ENCODE peak calls at places on chromosomes 6 and 20, in five cellular contexts. One of them, this sample, is unnamed. For H3K9me3, the result is how much of the 10 kb centered on the place peaks cover.

GRCh38 chr6:126696921-126697693 is 357.2 kb downstream of the CENPW start:
- DNase-seq in uterus: no peak
- DNase-seq in stomach: no peak
- DNase-seq in CD8-positive, alpha-beta T cell: no peak
- DNase-seq in CD8-positive, alpha-beta memory T cell: no peak
- DNase-seq in this sample: no peak

GRCh38 chr20:64238851-64239387 is 16.6 kb upstream of the PCMTD2 start:
- DNase-seq in stomach: no peak
- DNase-seq in CD8-positive, alpha-beta memory T cell: no peak
- DNase-seq in CD8-positive, alpha-beta T cell: no peak
- DNase-seq in uterus: no peak
- DNase-seq in this sample: no peak

GRCh38 chr20:58023346-58023745 is 205.1 kb downstream of the ANKRD60 start:
- DNase-seq in stomach: no peak
- DNase-seq in CD8-positive, alpha-beta memory T cell: no peak
- DNase-seq in uterus: no peak
- DNase-seq in CD8-positive, alpha-beta T cell: no peak
- DNase-seq in this sample: no peak

GRCh38 chr20:19890358-19891117 is 126.6 kb upstream of the NAA20 start:
- DNase-seq in CD8-positive, alpha-beta memory T cell: no peak
- DNase-seq in stomach: no peak
- DNase-seq in CD8-positive, alpha-beta T cell: no peak
- DNase-seq in uterus: no peak
- DNase-seq in this sample: no peak

GRCh38 chr6:21914121-21914973 is 320.8 kb downstream of the SOX4 start:
- DNase-seq in CD8-positive, alpha-beta T cell: peak
- DNase-seq in stomach: peak
- DNase-seq in CD8-positive, alpha-beta memory T cell: peak
- DNase-seq in uterus: peak
- DNase-seq in this sample: peak

GRCh38 chr6:22658183-22658582 is 88.8 kb downstream of the HDGFL1 start:
- DNase-seq in stomach: no peak
- DNase-seq in CD8-positive, alpha-beta memory T cell: no peak
- DNase-seq in uterus: no peak
- DNase-seq in CD8-positive, alpha-beta T cell: no peak
- DNase-seq in this sample: no peak

GRCh38 chr6:18823782-18824386 is 436.7 kb downstream of the RNF144B start:
- DNase-seq in stomach: no peak
- DNase-seq in uterus: no peak
- DNase-seq in CD8-positive, alpha-beta T cell: no peak
- DNase-seq in CD8-positive, alpha-beta memory T cell: no peak
- DNase-seq in this sample: no peak

GRCh38 chr20:63384336-63384735 is 23.2 kb upstream of the CHRNA4 start:
- DNase-seq in uterus: no peak
- DNase-seq in CD8-positive, alpha-beta T cell: no peak
- DNase-seq in CD8-positive, alpha-beta memory T cell: no peak
- DNase-seq in stomach: no peak
- DNase-seq in this sample: no peak

GRCh38 chr6:7417684-7418083 is 28.1 kb downstream of the RIOK1 start:
- DNase-seq in CD8-positive, alpha-beta T cell: no peak
- DNase-seq in CD8-positive, alpha-beta memory T cell: no peak
- DNase-seq in stomach: no peak
- DNase-seq in uterus: no peak
- DNase-seq in this sample: no peak

GRCh38 chr6:111691345-111692225 is 85.9 kb upstream of the TRAF3IP2 start:
- DNase-seq in stomach: no peak
- DNase-seq in CD8-positive, alpha-beta memory T cell: no peak
- DNase-seq in uterus: no peak
- DNase-seq in CD8-positive, alpha-beta T cell: no peak
- DNase-seq in this sample: no peak

GRCh38 chr20:21237956-21238355 is 65.2 kb upstream of the XRN2 start:
- DNase-seq in CD8-positive, alpha-beta memory T cell: no peak
- DNase-seq in uterus: no peak
- DNase-seq in stomach: no peak
- DNase-seq in CD8-positive, alpha-beta T cell: no peak
- DNase-seq in this sample: no peak

GRCh38 chr6:129162605-129163004 is 279.7 kb downstream of the LAMA2 start:
- DNase-seq in CD8-positive, alpha-beta T cell: no peak
- DNase-seq in uterus: no peak
- DNase-seq in CD8-positive, alpha-beta memory T cell: no peak
- DNase-seq in stomach: no peak
- DNase-seq in this sample: no peak

GRCh38 chr6:112289039-112289566 is 34.7 kb upstream of the LAMA4 start:
- DNase-seq in CD8-positive, alpha-beta memory T cell: no peak
- DNase-seq in uterus: peak
- DNase-seq in stomach: no peak
- DNase-seq in CD8-positive, alpha-beta T cell: no peak
- DNase-seq in this sample: no peak

GRCh38 chr6:109010703-109011102 is 83.9 kb downstream of the SESN1 start:
- DNase-seq in CD8-positive, alpha-beta T cell: no peak
- DNase-seq in CD8-positive, alpha-beta memory T cell: no peak
- DNase-seq in uterus: no peak
- DNase-seq in stomach: no peak
- DNase-seq in this sample: no peak

GRCh38 chr20:50092436-50092835 is 20.5 kb downstream of the UBE2V1 start:
- DNase-seq in CD8-positive, alpha-beta memory T cell: no peak
- DNase-seq in uterus: no peak
- DNase-seq in stomach: no peak
- DNase-seq in CD8-positive, alpha-beta T cell: no peak
- DNase-seq in this sample: no peak

GRCh38 chr6:17968876-17969275 is 18.6 kb downstream of the KIF13A start:
- DNase-seq in uterus: no peak
- DNase-seq in CD8-positive, alpha-beta T cell: no peak
- DNase-seq in stomach: no peak
- DNase-seq in CD8-positive, alpha-beta memory T cell: no peak
- DNase-seq in this sample: no peak

GRCh38 chr6:162940426-162940825 is 212.7 kb downstream of the PACRG start:
- DNase-seq in CD8-positive, alpha-beta memory T cell: no peak
- DNase-seq in uterus: no peak
- DNase-seq in stomach: no peak
- DNase-seq in CD8-positive, alpha-beta T cell: no peak
- DNase-seq in this sample: no peak

GRCh38 chr20:46482864-46483263 is 30.5 kb downstream of the ZNF334 start:
- DNase-seq in uterus: no peak
- DNase-seq in CD8-positive, alpha-beta memory T cell: no peak
- DNase-seq in stomach: no peak
- DNase-seq in CD8-positive, alpha-beta T cell: no peak
- DNase-seq in this sample: no peak

GRCh38 chr6:117514655-117515054 is 32.2 kb downstream of the DCBLD1 start:
- DNase-seq in uterus: no peak
- DNase-seq in CD8-positive, alpha-beta memory T cell: no peak
- DNase-seq in CD8-positive, alpha-beta T cell: no peak
- DNase-seq in stomach: no peak
- DNase-seq in this sample: no peak

GRCh38 chr6:7106752-7107577 is 796 bp upstream of the RREB1 start:
- DNase-seq in CD8-positive, alpha-beta T cell: peak
- DNase-seq in uterus: peak
- DNase-seq in CD8-positive, alpha-beta memory T cell: peak
- DNase-seq in stomach: no peak
- DNase-seq in this sample: no peak

GRCh38 chr6:53616450-53617357 is 48.9 kb downstream of the KLHL31 start:
- DNase-seq in stomach: no peak
- DNase-seq in CD8-positive, alpha-beta memory T cell: no peak
- DNase-seq in uterus: no peak
- DNase-seq in CD8-positive, alpha-beta T cell: no peak
- DNase-seq in this sample: no peak

GRCh38 chr6:89805814-89806371 is 13.7 kb downstream of the MDN1 start:
- DNase-seq in CD8-positive, alpha-beta memory T cell: no peak
- DNase-seq in uterus: no peak
- DNase-seq in CD8-positive, alpha-beta T cell: no peak
- DNase-seq in stomach: no peak
- DNase-seq in this sample: no peak

GRCh38 chr6:87628881-87629280 is 38.9 kb downstream of the ORC3 start:
- DNase-seq in stomach: no peak
- DNase-seq in uterus: no peak
- DNase-seq in CD8-positive, alpha-beta T cell: no peak
- DNase-seq in CD8-positive, alpha-beta memory T cell: no peak
- DNase-seq in this sample: no peak

GRCh38 chr20:22568872-22569344 is 15.5 kb downstream of the FOXA2 start:
- DNase-seq in uterus: no peak
- DNase-seq in CD8-positive, alpha-beta T cell: no peak
- DNase-seq in stomach: peak
- DNase-seq in CD8-positive, alpha-beta memory T cell: no peak
- DNase-seq in this sample: no peak

GRCh38 chr6:112153926-112154621 is 66.7 kb downstream of the FAM229B start:
- DNase-seq in uterus: no peak
- DNase-seq in CD8-positive, alpha-beta T cell: no peak
- DNase-seq in CD8-positive, alpha-beta memory T cell: no peak
- DNase-seq in stomach: no peak
- DNase-seq in this sample: no peak

GRCh38 chr6:112189494-112189893 is 64.9 kb downstream of the LAMA4 start:
- DNase-seq in CD8-positive, alpha-beta memory T cell: no peak
- DNase-seq in CD8-positive, alpha-beta T cell: no peak
- DNase-seq in uterus: peak
- DNase-seq in stomach: no peak
- DNase-seq in this sample: no peak

GRCh38 chr6:113182370-113183141 is 674.6 kb upstream of the MARCKS start:
- DNase-seq in stomach: no peak
- DNase-seq in CD8-positive, alpha-beta memory T cell: no peak
- DNase-seq in uterus: no peak
- DNase-seq in CD8-positive, alpha-beta T cell: no peak
- DNase-seq in this sample: no peak

GRCh38 chr6:69957990-69958559 is 91.7 kb downstream of the COL19A1 start:
- DNase-seq in CD8-positive, alpha-beta memory T cell: no peak
- DNase-seq in CD8-positive, alpha-beta T cell: no peak
- DNase-seq in stomach: no peak
- DNase-seq in uterus: no peak
- DNase-seq in this sample: no peak

GRCh38 chr20:11777861-11778570 is 139.7 kb upstream of the BTBD3 start:
- DNase-seq in uterus: no peak
- DNase-seq in CD8-positive, alpha-beta T cell: no peak
- DNase-seq in stomach: no peak
- DNase-seq in CD8-positive, alpha-beta memory T cell: no peak
- DNase-seq in this sample: no peak

GRCh38 chr6:165013701-165014100 is 295.7 kb downstream of the C6orf118 start:
- DNase-seq in CD8-positive, alpha-beta T cell: no peak
- DNase-seq in uterus: no peak
- DNase-seq in stomach: no peak
- DNase-seq in CD8-positive, alpha-beta memory T cell: no peak
- DNase-seq in this sample: no peak

GRCh38 chr6:165010556-165011535 is 298.6 kb downstream of the C6orf118 start:
- DNase-seq in stomach: no peak
- DNase-seq in CD8-positive, alpha-beta T cell: no peak
- DNase-seq in uterus: no peak
- DNase-seq in CD8-positive, alpha-beta memory T cell: no peak
- DNase-seq in this sample: no peak

DNA sequence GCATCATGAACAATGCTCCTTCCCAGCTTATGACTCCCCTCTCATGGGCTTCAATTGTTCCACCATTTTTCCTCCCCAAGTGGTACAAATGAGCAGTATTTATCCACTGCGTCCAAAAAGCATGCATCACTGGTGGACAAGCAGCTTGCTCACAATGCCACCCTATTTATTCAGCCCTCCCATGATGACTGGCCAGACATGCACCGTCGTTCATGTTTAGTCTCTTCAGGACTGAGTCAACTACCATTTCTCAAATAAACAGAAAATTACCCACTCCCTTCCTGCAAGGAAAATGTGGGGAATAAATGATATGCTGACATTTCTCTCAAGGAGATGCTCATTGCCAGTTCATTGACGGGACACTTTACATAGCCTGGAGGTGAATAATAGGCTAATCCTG is 300.4 kb downstream of the C6orf118 start:
- DNase-seq in CD8-positive, alpha-beta memory T cell: no peak
- DNase-seq in stomach: no peak
- DNase-seq in uterus: no peak
- DNase-seq in CD8-positive, alpha-beta T cell: no peak
- DNase-seq in this sample: no peak
- H3K9me3 ChIP-seq in CD8-positive, alpha-beta memory T cell: under half
- H3K9me3 ChIP-seq in stomach: under half
- H3K9me3 ChIP-seq in uterus: under half
- H3K9me3 ChIP-seq in CD8-positive, alpha-beta T cell: under half
- H3K9me3 ChIP-seq in this sample: under half

DNA sequence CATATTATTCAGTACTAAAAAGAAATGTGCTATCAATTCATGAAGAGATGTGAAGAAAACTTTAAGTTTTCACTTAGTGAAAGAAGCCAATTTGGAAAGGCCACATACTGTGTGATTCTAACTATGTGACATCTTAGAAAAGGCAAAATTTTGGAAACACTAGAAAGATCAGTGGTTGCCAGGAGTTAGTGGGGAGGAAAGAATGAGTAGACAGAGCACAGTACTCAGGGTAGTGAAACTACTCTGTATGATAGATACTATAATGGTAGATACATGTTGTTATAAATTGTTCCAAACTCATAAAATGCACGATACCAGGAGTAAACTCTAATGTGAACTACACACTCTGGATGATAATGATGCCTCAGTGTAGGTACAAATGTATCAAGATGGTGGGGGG is 14.2 kb downstream of the NCOA3 start:
- DNase-seq in CD8-positive, alpha-beta T cell: no peak
- DNase-seq in stomach: no peak
- DNase-seq in CD8-positive, alpha-beta memory T cell: no peak
- DNase-seq in uterus: no peak
- DNase-seq in this sample: no peak
- H3K9me3 ChIP-seq in CD8-positive, alpha-beta T cell: under half
- H3K9me3 ChIP-seq in stomach: under half
- H3K9me3 ChIP-seq in CD8-positive, alpha-beta memory T cell: under half
- H3K9me3 ChIP-seq in uterus: under half
- H3K9me3 ChIP-seq in this sample: under half

GRCh38 chr20:54680872-54681297 is 205.5 kb downstream of the DOK5 start:
- DNase-seq in stomach: no peak
- DNase-seq in uterus: no peak
- DNase-seq in CD8-positive, alpha-beta T cell: no peak
- DNase-seq in CD8-positive, alpha-beta memory T cell: no peak
- DNase-seq in this sample: no peak

GRCh38 chr20:54680439-54680838 is 205.0 kb downstream of the DOK5 start:
- DNase-seq in stomach: no peak
- DNase-seq in CD8-positive, alpha-beta memory T cell: no peak
- DNase-seq in uterus: no peak
- DNase-seq in CD8-positive, alpha-beta T cell: no peak
- DNase-seq in this sample: no peak

GRCh38 chr20:54681869-54682268 is 206.5 kb downstream of the DOK5 start:
- DNase-seq in uterus: no peak
- DNase-seq in CD8-positive, alpha-beta T cell: no peak
- DNase-seq in CD8-positive, alpha-beta memory T cell: no peak
- DNase-seq in stomach: no peak
- DNase-seq in this sample: no peak
- H3K9me3 ChIP-seq in uterus: under half
- H3K9me3 ChIP-seq in CD8-positive, alpha-beta T cell: under half
- H3K9me3 ChIP-seq in CD8-positive, alpha-beta memory T cell: under half
- H3K9me3 ChIP-seq in stomach: under half
- H3K9me3 ChIP-seq in this sample: under half

DNA sequence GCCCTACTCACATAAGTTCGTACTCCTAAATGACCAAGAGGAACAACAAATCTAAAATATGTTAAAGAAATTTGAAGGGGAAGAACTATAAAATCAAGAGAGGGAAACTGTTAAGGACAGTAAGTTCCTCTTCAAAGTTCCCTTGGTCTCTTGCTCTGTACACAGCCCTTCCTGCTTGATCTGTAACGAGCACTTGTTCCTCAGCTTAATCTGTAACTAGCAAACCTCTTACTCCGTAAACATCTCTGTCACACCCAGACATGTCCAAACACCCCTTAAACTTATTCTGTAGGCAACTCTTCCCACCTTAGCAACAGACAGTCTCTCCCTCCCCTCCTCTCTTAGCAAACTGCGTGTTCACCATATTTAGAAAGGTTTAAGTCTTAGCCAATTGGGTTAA is 29.9 kb downstream of the PLN start:
- DNase-seq in stomach: no peak
- DNase-seq in CD8-positive, alpha-beta memory T cell: no peak
- DNase-seq in uterus: no peak
- DNase-seq in CD8-positive, alpha-beta T cell: no peak
- DNase-seq in this sample: no peak
- H3K9me3 ChIP-seq in stomach: under half
- H3K9me3 ChIP-seq in CD8-positive, alpha-beta memory T cell: under half
- H3K9me3 ChIP-seq in uterus: under half
- H3K9me3 ChIP-seq in CD8-positive, alpha-beta T cell: under half
- H3K9me3 ChIP-seq in this sample: under half

GRCh38 chr6:100856146-100856545 is 25.0 kb downstream of the ASCC3 start:
- DNase-seq in CD8-positive, alpha-beta memory T cell: no peak
- DNase-seq in CD8-positive, alpha-beta T cell: no peak
- DNase-seq in uterus: no peak
- DNase-seq in stomach: no peak
- DNase-seq in this sample: no peak
- H3K9me3 ChIP-seq in CD8-positive, alpha-beta memory T cell: under half
- H3K9me3 ChIP-seq in CD8-positive, alpha-beta T cell: under half
- H3K9me3 ChIP-seq in uterus: under half
- H3K9me3 ChIP-seq in stomach: under half
- H3K9me3 ChIP-seq in this sample: under half

This sample was measured in thoracic aorta.